ENCODE peak calls at places on chromosome 20, in six cellular contexts. One of them, this sample, is unnamed.

GRCh38 chr20:19783966-19784401 is 25.9 kb downstream of the RIN2 start:
- DNase-seq in neuronal stem cell: no peak
- DNase-seq in substantia nigra: no peak
- DNase-seq in stimulated activated CD4-positive, alpha-beta T cell treated with anti-CD3 and anti-CD28 coated beads, TNF-alpha, amount 100 ng/mL, for 4 hours: no peak
- DNase-seq in GM04504: no peak
- DNase-seq in activated gamma-delta T cell treated with Interleukin-2 at 50 U/mL for 16 hours: no peak
- DNase-seq in this sample: no peak

GRCh38 chr20:54084727-54085368 is 14.5 kb upstream of the BCAS1 start:
- DNase-seq in GM04504: no peak
- DNase-seq in neuronal stem cell: no peak
- DNase-seq in stimulated activated CD4-positive, alpha-beta T cell treated with anti-CD3 and anti-CD28 coated beads, TNF-alpha, amount 100 ng/mL, for 4 hours: no peak
- DNase-seq in substantia nigra: no peak
- DNase-seq in activated gamma-delta T cell treated with Interleukin-2 at 50 U/mL for 16 hours: no peak
- DNase-seq in this sample: no peak

GRCh38 chr20:9454781-9455180 is 59.6 kb upstream of the LAMP5 start:
- DNase-seq in neuronal stem cell: no peak
- DNase-seq in activated gamma-delta T cell treated with Interleukin-2 at 50 U/mL for 16 hours: no peak
- DNase-seq in GM04504: no peak
- DNase-seq in substantia nigra: no peak
- DNase-seq in stimulated activated CD4-positive, alpha-beta T cell treated with anti-CD3 and anti-CD28 coated beads, TNF-alpha, amount 100 ng/mL, for 4 hours: no peak
- DNase-seq in this sample: no peak

GRCh38 chr20:45283529-45284065 is 23.0 kb upstream of the RBPJL start:
- DNase-seq in substantia nigra: no peak
- DNase-seq in GM04504: no peak
- DNase-seq in stimulated activated CD4-positive, alpha-beta T cell treated with anti-CD3 and anti-CD28 coated beads, TNF-alpha, amount 100 ng/mL, for 4 hours: no peak
- DNase-seq in activated gamma-delta T cell treated with Interleukin-2 at 50 U/mL for 16 hours: no peak
- DNase-seq in neuronal stem cell: no peak
- DNase-seq in this sample: no peak

GRCh38 chr20:555933-556332 is 12.3 kb upstream of the CSNK2A1 start:
- DNase-seq in stimulated activated CD4-positive, alpha-beta T cell treated with anti-CD3 and anti-CD28 coated beads, TNF-alpha, amount 100 ng/mL, for 4 hours: no peak
- DNase-seq in activated gamma-delta T cell treated with Interleukin-2 at 50 U/mL for 16 hours: no peak
- DNase-seq in GM04504: no peak
- DNase-seq in neuronal stem cell: no peak
- DNase-seq in substantia nigra: no peak
- DNase-seq in this sample: no peak

GRCh38 chr20:57738484-57738883 is 28.7 kb upstream of the PMEPA1 start:
- DNase-seq in neuronal stem cell: no peak
- DNase-seq in activated gamma-delta T cell treated with Interleukin-2 at 50 U/mL for 16 hours: no peak
- DNase-seq in substantia nigra: no peak
- DNase-seq in GM04504: no peak
- DNase-seq in stimulated activated CD4-positive, alpha-beta T cell treated with anti-CD3 and anti-CD28 coated beads, TNF-alpha, amount 100 ng/mL, for 4 hours: no peak
- DNase-seq in this sample: no peak

GRCh38 chr20:5933802-5934436 is 16.4 kb downstream of the TRMT6 start:
- DNase-seq in stimulated activated CD4-positive, alpha-beta T cell treated with anti-CD3 and anti-CD28 coated beads, TNF-alpha, amount 100 ng/mL, for 4 hours: no peak
- DNase-seq in substantia nigra: no peak
- DNase-seq in neuronal stem cell: no peak
- DNase-seq in GM04504: no peak
- DNase-seq in activated gamma-delta T cell treated with Interleukin-2 at 50 U/mL for 16 hours: no peak
- DNase-seq in this sample: no peak

GRCh38 chr20:50959543-50960126 is 1.0 kb downstream of the MOCS3 start:
- DNase-seq in substantia nigra: no peak
- DNase-seq in activated gamma-delta T cell treated with Interleukin-2 at 50 U/mL for 16 hours: no peak
- DNase-seq in GM04504: no peak
- DNase-seq in neuronal stem cell: no peak
- DNase-seq in stimulated activated CD4-positive, alpha-beta T cell treated with anti-CD3 and anti-CD28 coated beads, TNF-alpha, amount 100 ng/mL, for 4 hours: no peak
- DNase-seq in this sample: no peak

GRCh38 chr20:38514185-38514584 is 41.5 kb downstream of the RALGAPB start:
- DNase-seq in activated gamma-delta T cell treated with Interleukin-2 at 50 U/mL for 16 hours: no peak
- DNase-seq in substantia nigra: no peak
- DNase-seq in GM04504: no peak
- DNase-seq in stimulated activated CD4-positive, alpha-beta T cell treated with anti-CD3 and anti-CD28 coated beads, TNF-alpha, amount 100 ng/mL, for 4 hours: no peak
- DNase-seq in neuronal stem cell: no peak
- DNase-seq in this sample: no peak

GRCh38 chr20:48697845-48698491 is 129.8 kb downstream of the PREX1 start:
- DNase-seq in neuronal stem cell: no peak
- DNase-seq in activated gamma-delta T cell treated with Interleukin-2 at 50 U/mL for 16 hours: no peak
- DNase-seq in GM04504: peak; percentile 56
- DNase-seq in stimulated activated CD4-positive, alpha-beta T cell treated with anti-CD3 and anti-CD28 coated beads, TNF-alpha, amount 100 ng/mL, for 4 hours: no peak
- DNase-seq in substantia nigra: no peak
- DNase-seq in this sample: no peak

GRCh38 chr20:53642196-53643030 is 48.8 kb upstream of the ZNF217 start:
- DNase-seq in GM04504: peak; percentile 46
- DNase-seq in stimulated activated CD4-positive, alpha-beta T cell treated with anti-CD3 and anti-CD28 coated beads, TNF-alpha, amount 100 ng/mL, for 4 hours: no peak
- DNase-seq in activated gamma-delta T cell treated with Interleukin-2 at 50 U/mL for 16 hours: peak; percentile 14
- DNase-seq in neuronal stem cell: no peak
- DNase-seq in substantia nigra: no peak
- DNase-seq in this sample: peak; percentile 62

GRCh38 chr20:47843886-47844567 is 58.7 kb upstream of the SULF2 start:
- DNase-seq in GM04504: no peak
- DNase-seq in neuronal stem cell: no peak
- DNase-seq in substantia nigra: no peak
- DNase-seq in activated gamma-delta T cell treated with Interleukin-2 at 50 U/mL for 16 hours: no peak
- DNase-seq in stimulated activated CD4-positive, alpha-beta T cell treated with anti-CD3 and anti-CD28 coated beads, TNF-alpha, amount 100 ng/mL, for 4 hours: no peak
- DNase-seq in this sample: no peak

GRCh38 chr20:38969708-38970107 is 7.6 kb downstream of the DHX35 start:
- DNase-seq in neuronal stem cell: no peak
- DNase-seq in substantia nigra: no peak
- DNase-seq in GM04504: peak; percentile 24
- DNase-seq in activated gamma-delta T cell treated with Interleukin-2 at 50 U/mL for 16 hours: no peak
- DNase-seq in stimulated activated CD4-positive, alpha-beta T cell treated with anti-CD3 and anti-CD28 coated beads, TNF-alpha, amount 100 ng/mL, for 4 hours: no peak
- DNase-seq in this sample: no peak

GRCh38 chr20:44496976-44497375 is 21.3 kb downstream of the TTPAL start:
- DNase-seq in activated gamma-delta T cell treated with Interleukin-2 at 50 U/mL for 16 hours: no peak
- DNase-seq in neuronal stem cell: no peak
- DNase-seq in stimulated activated CD4-positive, alpha-beta T cell treated with anti-CD3 and anti-CD28 coated beads, TNF-alpha, amount 100 ng/mL, for 4 hours: no peak
- DNase-seq in GM04504: peak; percentile 69
- DNase-seq in substantia nigra: no peak
- DNase-seq in this sample: no peak

GRCh38 chr20:19992996-19993908 is 23.9 kb upstream of the NAA20 start:
- DNase-seq in substantia nigra: no peak
- DNase-seq in activated gamma-delta T cell treated with Interleukin-2 at 50 U/mL for 16 hours: no peak
- DNase-seq in GM04504: peak; percentile 62
- DNase-seq in stimulated activated CD4-positive, alpha-beta T cell treated with anti-CD3 and anti-CD28 coated beads, TNF-alpha, amount 100 ng/mL, for 4 hours: no peak
- DNase-seq in neuronal stem cell: no peak
- DNase-seq in this sample: no peak

GRCh38 chr20:8267009-8267408 is 134.9 kb downstream of the PLCB1 start:
- DNase-seq in substantia nigra: no peak
- DNase-seq in stimulated activated CD4-positive, alpha-beta T cell treated with anti-CD3 and anti-CD28 coated beads, TNF-alpha, amount 100 ng/mL, for 4 hours: no peak
- DNase-seq in activated gamma-delta T cell treated with Interleukin-2 at 50 U/mL for 16 hours: no peak
- DNase-seq in GM04504: no peak
- DNase-seq in neuronal stem cell: no peak
- DNase-seq in this sample: no peak

GRCh38 chr20:18279231-18279630 is 9.1 kb upstream of the ZNF133 start:
- DNase-seq in neuronal stem cell: no peak
- DNase-seq in substantia nigra: no peak
- DNase-seq in GM04504: no peak
- DNase-seq in activated gamma-delta T cell treated with Interleukin-2 at 50 U/mL for 16 hours: no peak
- DNase-seq in stimulated activated CD4-positive, alpha-beta T cell treated with anti-CD3 and anti-CD28 coated beads, TNF-alpha, amount 100 ng/mL, for 4 hours: no peak
- DNase-seq in this sample: no peak

GRCh38 chr20:62739581-62740285 is 31.1 kb downstream of the NTSR1 start:
- DNase-seq in substantia nigra: no peak
- DNase-seq in activated gamma-delta T cell treated with Interleukin-2 at 50 U/mL for 16 hours: peak; percentile 53
- DNase-seq in stimulated activated CD4-positive, alpha-beta T cell treated with anti-CD3 and anti-CD28 coated beads, TNF-alpha, amount 100 ng/mL, for 4 hours: no peak
- DNase-seq in GM04504: no peak
- DNase-seq in neuronal stem cell: no peak
- DNase-seq in this sample: peak; percentile 38

GRCh38 chr20:51738877-51739447 is 29.2 kb downstream of the ATP9A start:
- DNase-seq in activated gamma-delta T cell treated with Interleukin-2 at 50 U/mL for 16 hours: peak; percentile 6
- DNase-seq in GM04504: no peak
- DNase-seq in substantia nigra: no peak
- DNase-seq in neuronal stem cell: no peak
- DNase-seq in stimulated activated CD4-positive, alpha-beta T cell treated with anti-CD3 and anti-CD28 coated beads, TNF-alpha, amount 100 ng/mL, for 4 hours: no peak
- DNase-seq in this sample: no peak

GRCh38 chr20:41650221-41650948 is 32.2 kb upstream of the CHD6 start:
- DNase-seq in GM04504: no peak
- DNase-seq in substantia nigra: no peak
- DNase-seq in neuronal stem cell: no peak
- DNase-seq in activated gamma-delta T cell treated with Interleukin-2 at 50 U/mL for 16 hours: no peak
- DNase-seq in stimulated activated CD4-positive, alpha-beta T cell treated with anti-CD3 and anti-CD28 coated beads, TNF-alpha, amount 100 ng/mL, for 4 hours: no peak
- DNase-seq in this sample: no peak

GRCh38 chr20:38270869-38271608 is 10.5 kb upstream of the KIAA1755 start:
- DNase-seq in stimulated activated CD4-positive, alpha-beta T cell treated with anti-CD3 and anti-CD28 coated beads, TNF-alpha, amount 100 ng/mL, for 4 hours: no peak
- DNase-seq in substantia nigra: no peak
- DNase-seq in GM04504: peak; percentile 76
- DNase-seq in neuronal stem cell: no peak
- DNase-seq in activated gamma-delta T cell treated with Interleukin-2 at 50 U/mL for 16 hours: no peak
- DNase-seq in this sample: no peak

GRCh38 chr20:5535211-5535756 is 214.9 kb upstream of the SHLD1 start:
- DNase-seq in GM04504: peak; percentile 69
- DNase-seq in neuronal stem cell: no peak
- DNase-seq in substantia nigra: no peak
- DNase-seq in stimulated activated CD4-positive, alpha-beta T cell treated with anti-CD3 and anti-CD28 coated beads, TNF-alpha, amount 100 ng/mL, for 4 hours: no peak
- DNase-seq in activated gamma-delta T cell treated with Interleukin-2 at 50 U/mL for 16 hours: no peak
- DNase-seq in this sample: no peak

GRCh38 chr20:44287272-44288097 is 23.5 kb downstream of the FITM2 start:
- DNase-seq in substantia nigra: no peak
- DNase-seq in neuronal stem cell: no peak
- DNase-seq in activated gamma-delta T cell treated with Interleukin-2 at 50 U/mL for 16 hours: no peak
- DNase-seq in GM04504: no peak
- DNase-seq in stimulated activated CD4-positive, alpha-beta T cell treated with anti-CD3 and anti-CD28 coated beads, TNF-alpha, amount 100 ng/mL, for 4 hours: no peak
- DNase-seq in this sample: no peak

GRCh38 chr20:41309817-41310216 is 7.7 kb downstream of the ZHX3 start:
- DNase-seq in activated gamma-delta T cell treated with Interleukin-2 at 50 U/mL for 16 hours: no peak
- DNase-seq in neuronal stem cell: no peak
- DNase-seq in stimulated activated CD4-positive, alpha-beta T cell treated with anti-CD3 and anti-CD28 coated beads, TNF-alpha, amount 100 ng/mL, for 4 hours: no peak
- DNase-seq in substantia nigra: no peak
- DNase-seq in GM04504: no peak
- DNase-seq in this sample: no peak

GRCh38 chr20:6026051-6026450 is 27.8 kb downstream of the LRRN4 start:
- DNase-seq in neuronal stem cell: no peak
- DNase-seq in substantia nigra: no peak
- DNase-seq in activated gamma-delta T cell treated with Interleukin-2 at 50 U/mL for 16 hours: peak; percentile 51
- DNase-seq in stimulated activated CD4-positive, alpha-beta T cell treated with anti-CD3 and anti-CD28 coated beads, TNF-alpha, amount 100 ng/mL, for 4 hours: no peak
- DNase-seq in GM04504: no peak
- DNase-seq in this sample: no peak

GRCh38 chr20:44691424-44692423 is 23.4 kb upstream of the CCN5 start:
- DNase-seq in stimulated activated CD4-positive, alpha-beta T cell treated with anti-CD3 and anti-CD28 coated beads, TNF-alpha, amount 100 ng/mL, for 4 hours: no peak
- DNase-seq in neuronal stem cell: no peak
- DNase-seq in GM04504: no peak
- DNase-seq in substantia nigra: no peak
- DNase-seq in activated gamma-delta T cell treated with Interleukin-2 at 50 U/mL for 16 hours: no peak
- DNase-seq in this sample: no peak

GRCh38 chr20:60008130-60008808 is 50.0 kb downstream of the CDH26 start:
- DNase-seq in neuronal stem cell: no peak
- DNase-seq in stimulated activated CD4-positive, alpha-beta T cell treated with anti-CD3 and anti-CD28 coated beads, TNF-alpha, amount 100 ng/mL, for 4 hours: no peak
- DNase-seq in GM04504: no peak
- DNase-seq in substantia nigra: no peak
- DNase-seq in activated gamma-delta T cell treated with Interleukin-2 at 50 U/mL for 16 hours: no peak
- DNase-seq in this sample: no peak

GRCh38 chr20:953742-954141 is 37.6 kb upstream of the ANGPT4 start:
- DNase-seq in GM04504: peak; percentile 6
- DNase-seq in stimulated activated CD4-positive, alpha-beta T cell treated with anti-CD3 and anti-CD28 coated beads, TNF-alpha, amount 100 ng/mL, for 4 hours: no peak
- DNase-seq in neuronal stem cell: no peak
- DNase-seq in activated gamma-delta T cell treated with Interleukin-2 at 50 U/mL for 16 hours: no peak
- DNase-seq in substantia nigra: no peak
- DNase-seq in this sample: no peak

GRCh38 chr20:16062661-16063591 is 510.3 kb downstream of the KIF16B start:
- DNase-seq in stimulated activated CD4-positive, alpha-beta T cell treated with anti-CD3 and anti-CD28 coated beads, TNF-alpha, amount 100 ng/mL, for 4 hours: no peak
- DNase-seq in substantia nigra: no peak
- DNase-seq in activated gamma-delta T cell treated with Interleukin-2 at 50 U/mL for 16 hours: no peak
- DNase-seq in GM04504: no peak
- DNase-seq in neuronal stem cell: no peak
- DNase-seq in this sample: no peak

GRCh38 chr20:47754301-47754700 is 31.0 kb downstream of the SULF2 start:
- DNase-seq in activated gamma-delta T cell treated with Interleukin-2 at 50 U/mL for 16 hours: no peak
- DNase-seq in GM04504: no peak
- DNase-seq in neuronal stem cell: no peak
- DNase-seq in stimulated activated CD4-positive, alpha-beta T cell treated with anti-CD3 and anti-CD28 coated beads, TNF-alpha, amount 100 ng/mL, for 4 hours: no peak
- DNase-seq in substantia nigra: no peak
- DNase-seq in this sample: no peak

GRCh38 chr20:1022871-1023270 is 20.8 kb upstream of the RSPO4 start:
- DNase-seq in substantia nigra: no peak
- DNase-seq in stimulated activated CD4-positive, alpha-beta T cell treated with anti-CD3 and anti-CD28 coated beads, TNF-alpha, amount 100 ng/mL, for 4 hours: no peak
- DNase-seq in GM04504: no peak
- DNase-seq in neuronal stem cell: no peak
- DNase-seq in activated gamma-delta T cell treated with Interleukin-2 at 50 U/mL for 16 hours: no peak
- DNase-seq in this sample: no peak

GRCh38 chr20:12201289-12201991 is 283.7 kb downstream of the BTBD3 start:
- DNase-seq in neuronal stem cell: no peak
- DNase-seq in substantia nigra: no peak
- DNase-seq in stimulated activated CD4-positive, alpha-beta T cell treated with anti-CD3 and anti-CD28 coated beads, TNF-alpha, amount 100 ng/mL, for 4 hours: no peak
- DNase-seq in GM04504: no peak
- DNase-seq in activated gamma-delta T cell treated with Interleukin-2 at 50 U/mL for 16 hours: no peak
- DNase-seq in this sample: no peak

GRCh38 chr20:45972500-45973183 is 639 bp upstream of the ZNF335 start:
- DNase-seq in substantia nigra: no peak
- DNase-seq in stimulated activated CD4-positive, alpha-beta T cell treated with anti-CD3 and anti-CD28 coated beads, TNF-alpha, amount 100 ng/mL, for 4 hours: no peak
- DNase-seq in neuronal stem cell: no peak
- DNase-seq in GM04504: no peak
- DNase-seq in activated gamma-delta T cell treated with Interleukin-2 at 50 U/mL for 16 hours: no peak
- DNase-seq in this sample: no peak

GRCh38 chr20:19510626-19511025 is 247.4 kb upstream of the RIN2 start:
- DNase-seq in substantia nigra: no peak
- DNase-seq in stimulated activated CD4-positive, alpha-beta T cell treated with anti-CD3 and anti-CD28 coated beads, TNF-alpha, amount 100 ng/mL, for 4 hours: no peak
- DNase-seq in neuronal stem cell: no peak
- DNase-seq in activated gamma-delta T cell treated with Interleukin-2 at 50 U/mL for 16 hours: no peak
- DNase-seq in GM04504: no peak
- DNase-seq in this sample: no peak

GRCh38 chr20:17343631-17344447 is 117.0 kb downstream of the PCSK2 start:
- DNase-seq in stimulated activated CD4-positive, alpha-beta T cell treated with anti-CD3 and anti-CD28 coated beads, TNF-alpha, amount 100 ng/mL, for 4 hours: no peak
- DNase-seq in substantia nigra: no peak
- DNase-seq in neuronal stem cell: no peak
- DNase-seq in activated gamma-delta T cell treated with Interleukin-2 at 50 U/mL for 16 hours: no peak
- DNase-seq in GM04504: peak; percentile 38
- DNase-seq in this sample: no peak

GRCh38 chr20:57996936-57997629 is 231.4 kb downstream of the ANKRD60 start:
- DNase-seq in stimulated activated CD4-positive, alpha-beta T cell treated with anti-CD3 and anti-CD28 coated beads, TNF-alpha, amount 100 ng/mL, for 4 hours: no peak
- DNase-seq in activated gamma-delta T cell treated with Interleukin-2 at 50 U/mL for 16 hours: no peak
- DNase-seq in GM04504: peak; percentile 60
- DNase-seq in neuronal stem cell: no peak
- DNase-seq in substantia nigra: no peak
- DNase-seq in this sample: no peak

GRCh38 chr20:57000441-57000968 is 265.9 kb downstream of the BMP7 start:
- DNase-seq in GM04504: no peak
- DNase-seq in activated gamma-delta T cell treated with Interleukin-2 at 50 U/mL for 16 hours: no peak
- DNase-seq in stimulated activated CD4-positive, alpha-beta T cell treated with anti-CD3 and anti-CD28 coated beads, TNF-alpha, amount 100 ng/mL, for 4 hours: no peak
- DNase-seq in neuronal stem cell: no peak
- DNase-seq in substantia nigra: no peak
- DNase-seq in this sample: no peak

GRCh38 chr20:53142225-53142624 is 170.1 kb downstream of the TSHZ2 start:
- DNase-seq in GM04504: no peak
- DNase-seq in substantia nigra: no peak
- DNase-seq in activated gamma-delta T cell treated with Interleukin-2 at 50 U/mL for 16 hours: no peak
- DNase-seq in neuronal stem cell: no peak
- DNase-seq in stimulated activated CD4-positive, alpha-beta T cell treated with anti-CD3 and anti-CD28 coated beads, TNF-alpha, amount 100 ng/mL, for 4 hours: no peak
- DNase-seq in this sample: no peak

GRCh38 chr20:24018796-24019195 is 30.2 kb upstream of the GGTLC1 start:
- DNase-seq in activated gamma-delta T cell treated with Interleukin-2 at 50 U/mL for 16 hours: no peak
- DNase-seq in neuronal stem cell: no peak
- DNase-seq in stimulated activated CD4-positive, alpha-beta T cell treated with anti-CD3 and anti-CD28 coated beads, TNF-alpha, amount 100 ng/mL, for 4 hours: no peak
- DNase-seq in GM04504: no peak
- DNase-seq in substantia nigra: no peak
- DNase-seq in this sample: no peak